ENCODE peak calls at places on chromosome 14, in five cellular contexts. O, H, U, T and E are unnamed samples.

GRCh38 chr14:59097681-59098080 is 90.8 kb upstream of the DAAM1 start:
- DNase-seq in O (no peak), T (no peak), U (no peak), H (peak; percentile 56), E (no peak)

GRCh38 chr14:73752297-73752992 is 38.3 kb upstream of the PNMA1 start:
- DNase-seq in U (peak; percentile 71), T (peak; percentile 80), H (peak; percentile 45), O (peak; percentile 44), E (no peak)

GRCh38 chr14:55382483-55382882 is 29.1 kb downstream of the ATG14 start:
- DNase-seq in U (no peak), O (no peak), H (peak; percentile 49), T (peak; percentile 82), E (no peak)

GRCh38 chr14:96260341-96260821 is 4.4 kb downstream of the BDKRB1 start:
- DNase-seq in O (no peak), U (no peak), T (peak; percentile 57), H (peak; percentile 77), E (no peak)

GRCh38 chr14:30456296-30456695 is 102.7 kb upstream of the G2E3 start:
- DNase-seq in T (no peak), U (no peak), O (no peak), H (no peak), E (no peak)

GRCh38 chr14:42671636-42672035 is 1065.0 kb downstream of the LRFN5 start:
- DNase-seq in T (no peak), U (no peak), O (no peak), H (no peak), E (no peak)

GRCh38 chr14:96816281-96816680 is 19.1 kb downstream of the VRK1 start:
- DNase-seq in T (no peak), U (no peak), H (no peak), O (no peak), E (no peak)

GRCh38 chr14:94390372-94391086 is 2.1 kb upstream of the SERPINA1 start:
- DNase-seq in U (no peak), O (no peak), H (no peak), T (peak; percentile 40), E (no peak)

GRCh38 chr14:23895480-23895879 is 58.1 kb upstream of the DHRS4 start:
- DNase-seq in T (no peak), O (no peak), H (no peak), U (no peak), E (no peak)

GRCh38 chr14:22010532-22011242 is 337.1 kb upstream of the OR4E1 start:
- DNase-seq in O (no peak), U (no peak), H (no peak), T (no peak), E (no peak)

GRCh38 chr14:99077076-99077843 is 194.7 kb downstream of the BCL11B start:
- DNase-seq in T (peak; percentile 33), O (no peak), U (no peak), H (no peak), E (no peak)

GRCh38 chr14:52583544-52583943 is 30.9 kb downstream of the GPR137C start:
- DNase-seq in T (peak; percentile 12), O (no peak), U (no peak), H (peak; percentile 28), E (no peak)

GRCh38 chr14:90319634-90320541 is 11.9 kb downstream of the NRDE2 start:
- DNase-seq in H (no peak), O (no peak), U (no peak), T (no peak), E (no peak)

GRCh38 chr14:105168979-105169507 is 467 bp upstream of the JAG2 start:
- DNase-seq in O (peak; percentile 28), T (no peak), H (no peak), U (no peak), E (no peak)

GRCh38 chr14:49858383-49858782 is 5.8 kb upstream of the NEMF start:
- DNase-seq in H (no peak), T (no peak), O (no peak), U (no peak), E (no peak)

GRCh38 chr14:67413806-67414769 is 2.1 kb upstream of the PLEK2 start:
- DNase-seq in U (no peak), T (peak; percentile 85), O (no peak), H (peak; percentile 88), E (no peak)

GRCh38 chr14:58048219-58048618 is 103.8 kb downstream of the ARMH4 start:
- DNase-seq in O (no peak), U (no peak), T (no peak), H (no peak), E (no peak)

GRCh38 chr14:90381999-90382451 is 14.8 kb upstream of the CALM1 start:
- DNase-seq in T (no peak), H (no peak), U (no peak), O (no peak), E (no peak)